ENCODE peak calls at places on chromosome 7, in five cellular contexts. D is T-helper 9 cell; K is HTR-8/SVneo; U is naive B cell; M is activated CD8-positive, alpha-beta memory T cell treated with anti-CD3 and anti-CD28 coated beads, Interleukin-2, amount 50 U/mL, for 4 hours. N is an unnamed sample.

GRCh38 chr7:6590645-6591110 is 857 bp downstream of the INTS15 start:
- DNase-seq in M (no peak), U (no peak), K (peak; percentile 74), D (no peak), N (no peak)

GRCh38 chr7:24700446-24701044 is 56.7 kb downstream of the GSDME start:
- DNase-seq in K (no peak), D (no peak), U (no peak), M (no peak), N (no peak)

GRCh38 chr7:946256-946996 is 8.1 kb downstream of the ADAP1 start:
- DNase-seq in K (no peak), M (no peak), U (no peak), D (no peak), N (peak; percentile 60)

GRCh38 chr7:43112941-43113621 is 634 bp downstream of the HECW1 start:
- DNase-seq in M (no peak), U (no peak), K (peak; percentile 45), D (no peak), N (peak; percentile 20)

GRCh38 chr7:73822319-73823173 is 8.2 kb upstream of the CLDN4 start:
- DNase-seq in D (no peak), M (no peak), U (no peak), K (peak; percentile 87), N (peak; percentile 68)

GRCh38 chr7:144038887-144039286 is 9.9 kb upstream of the OR2A5 start:
- DNase-seq in D (no peak), K (no peak), U (no peak), M (no peak), N (no peak)

GRCh38 chr7:57404343-57404966 is 45.5 kb upstream of the ZNF716 start:
- DNase-seq in K (no peak), D (no peak), U (no peak), M (no peak), N (peak; percentile 77)

GRCh38 chr7:35906191-35906908 is 105.5 kb downstream of the SEPTIN7 start:
- DNase-seq in U (peak; percentile 70), M (peak; percentile 63), D (peak; percentile 50), K (peak; percentile 42), N (peak; percentile 78)

GRCh38 chr7:73623798-73624668 is at the start of gene MLXIPL:
- DNase-seq in K (peak; percentile 67), U (peak; percentile 33), D (peak; percentile 54), M (peak; percentile 44), N (peak; percentile 87)

GRCh38 chr7:101631224-101631714 is 2.2 kb upstream of the MYL10 start:
- DNase-seq in K (no peak), D (no peak), M (no peak), U (no peak), N (no peak)

GRCh38 chr7:97512441-97513207 is 219.3 kb upstream of the TAC1 start:
- DNase-seq in D (no peak), K (no peak), U (no peak), M (no peak), N (no peak)

GRCh38 chr7:122487131-122487530 is 182.6 kb upstream of the FEZF1 start:
- DNase-seq in U (no peak), M (no peak), D (no peak), K (no peak), N (no peak)

N was measured in mucosa of gallbladder.